ENCODE peak calls at places on chromosomes 16 and 17, in eight cellular contexts. M is hepatocyte, X is left ventricle myocardium inferior, Q is right lobe of liver, R is brain microvascular endothelial cell, I is foreskin fibroblast, H is dorsolateral prefrontal cortex, V is cardiac muscle cell. Y is an unnamed sample.

GRCh38 chr16:70651524-70651923 is 5.2 kb downstream of the IL34 start:
- DNase-seq in Q (no peak), V (no peak), M (no peak), R (no peak), I (no peak), H (no peak), X (no peak), Y (no peak)

GRCh38 chr17:16269658-16270057 is 52.6 kb downstream of the PIGL start:
- DNase-seq in X (no peak), I (peak), R (peak), M (no peak), Q (no peak), V (peak), H (no peak), Y (no peak)

GRCh38 chr16:71520550-71520949 is 5.7 kb upstream of the CHST4 start:
- DNase-seq in M (no peak), X (no peak), H (no peak), I (no peak), R (no peak), V (no peak), Q (no peak), Y (no peak)

GRCh38 chr16:11224096-11224893 is 31.7 kb downstream of the SOCS1 start:
- DNase-seq in Q (peak), I (no peak), X (peak), M (no peak), H (peak), V (no peak), R (no peak), Y (no peak)

GRCh38 chr17:57875109-57876022 is 25.5 kb upstream of the MRPS23 start:
- DNase-seq in R (peak), H (peak), X (peak), Q (no peak), I (peak), V (peak), M (peak), Y (no peak)

GRCh38 chr17:39208136-39208535 is 8.1 kb downstream of the RPL19 start:
- DNase-seq in R (no peak), Q (no peak), H (peak), X (no peak), V (no peak), I (no peak), M (no peak), Y (no peak)

GRCh38 chr17:27327397-27327796 is 33.5 kb downstream of the WSB1 start:
- DNase-seq in X (no peak), I (no peak), Q (no peak), R (no peak), H (no peak), V (no peak), M (no peak), Y (no peak)

GRCh38 chr17:55273579-55274370 is 9.0 kb downstream of the HLF start:
- DNase-seq in R (no peak), V (no peak), X (peak), M (no peak), H (peak), Q (peak), I (peak), Y (no peak)

GRCh38 chr17:44546711-44547606 is 10.3 kb upstream of the FZD2 start:
- DNase-seq in I (peak), V (peak), H (no peak), Q (no peak), X (no peak), R (peak), M (no peak), Y (no peak)

GRCh38 chr16:21083729-21084268 is 66.8 kb downstream of the DNAH3 start:
- DNase-seq in R (peak), X (peak), I (peak), M (peak), Q (peak), H (peak), V (peak), Y (no peak)

GRCh38 chr16:66588981-66589713 is 9.9 kb downstream of the CMTM2 start:
- DNase-seq in V (peak), R (no peak), M (no peak), X (no peak), Q (peak), H (no peak), I (no peak), Y (no peak)

GRCh38 chr17:7712111-7712771 is 5.3 kb upstream of the DNAH2 start:
- DNase-seq in H (no peak), X (no peak), R (no peak), I (no peak), V (no peak), M (peak), Q (no peak), Y (no peak)

GRCh38 chr16:84617068-84617630 is 729 bp downstream of the COTL1 start:
- DNase-seq in R (no peak), X (no peak), H (peak), V (no peak), Q (peak), I (no peak), M (peak), Y (no peak)

GRCh38 chr17:35001549-35001948 is 21.2 kb downstream of the LIG3 start:
- DNase-seq in Q (no peak), H (no peak), M (no peak), R (no peak), X (no peak), I (peak), V (no peak), Y (no peak)

GRCh38 chr17:34999456-34999855 is 19.1 kb downstream of the LIG3 start:
- DNase-seq in V (no peak), M (no peak), I (no peak), Q (no peak), H (no peak), R (no peak), X (no peak), Y (no peak)

GRCh38 chr17:35006345-35006744 is 26.0 kb downstream of the LIG3 start:
- DNase-seq in X (no peak), V (no peak), H (no peak), Q (no peak), R (no peak), I (no peak), M (no peak), Y (no peak)

GRCh38 chr17:35003778-35004177 is 23.5 kb downstream of the LIG3 start:
- DNase-seq in M (no peak), R (no peak), I (no peak), V (no peak), X (no peak), H (no peak), Q (no peak), Y (no peak)

GRCh38 chr17:35002876-35003551 is 22.7 kb downstream of the LIG3 start:
- DNase-seq in Q (no peak), I (no peak), R (no peak), X (peak), M (peak), H (no peak), V (peak), Y (no peak)
- TF ChIP-seq CTCF in Q (no peak), I (no peak), R (no peak), X (no peak), M (no peak), H (no peak), V (no peak), Y (no peak)

GRCh38 chr17:48546924-48547838 is 2.3 kb upstream of the HOXB2 start:
- DNase-seq in R (no peak), I (no peak), V (peak), X (no peak), M (peak), H (no peak), Q (no peak), Y (no peak)
- H3K4me3 ChIP-seq in R (peak), I (peak), V (peak), X (peak), M (no peak), H (no peak), Q (no peak), Y (no peak)

GRCh38 chr17:75764417-75764710 is 628 bp downstream of the GALK1 start:
- DNase-seq in R (no peak), I (no peak), M (no peak), H (no peak), V (no peak), Q (no peak), X (no peak), Y (no peak)
- TF ChIP-seq CTCF in R (no peak), I (peak), M (no peak), H (no peak), V (no peak), Q (no peak), X (no peak), Y (no peak)

GRCh38 chr17:77331161-77331864 is 190.5 kb downstream of the SEC14L1 start:
- DNase-seq in H (peak), R (peak), V (peak), Q (peak), X (peak), I (peak), M (peak), Y (peak)
- H3K4me3 ChIP-seq in H (peak), R (no peak), V (no peak), Q (no peak), X (peak), I (no peak), M (no peak), Y (peak)

GRCh38 chr16:89130448-89130847 is 36.8 kb downstream of the ACSF3 start:
- DNase-seq in I (no peak), M (no peak), V (no peak), R (no peak), Q (no peak), X (peak), H (no peak), Y (no peak)

GRCh38 chr16:89131783-89132182 is 38.1 kb downstream of the ACSF3 start:
- DNase-seq in X (peak), I (no peak), H (peak), M (no peak), R (no peak), V (no peak), Q (no peak), Y (no peak)

GRCh38 chr16:89134269-89134668 is 37.3 kb upstream of the CDH15 start:
- DNase-seq in I (no peak), M (no peak), X (peak), V (no peak), R (no peak), H (no peak), Q (no peak), Y (no peak)

GRCh38 chr16:89133457-89134127 is 38.0 kb upstream of the CDH15 start:
- DNase-seq in X (peak), R (no peak), I (no peak), V (no peak), Q (no peak), H (no peak), M (no peak), Y (no peak)

DNA sequence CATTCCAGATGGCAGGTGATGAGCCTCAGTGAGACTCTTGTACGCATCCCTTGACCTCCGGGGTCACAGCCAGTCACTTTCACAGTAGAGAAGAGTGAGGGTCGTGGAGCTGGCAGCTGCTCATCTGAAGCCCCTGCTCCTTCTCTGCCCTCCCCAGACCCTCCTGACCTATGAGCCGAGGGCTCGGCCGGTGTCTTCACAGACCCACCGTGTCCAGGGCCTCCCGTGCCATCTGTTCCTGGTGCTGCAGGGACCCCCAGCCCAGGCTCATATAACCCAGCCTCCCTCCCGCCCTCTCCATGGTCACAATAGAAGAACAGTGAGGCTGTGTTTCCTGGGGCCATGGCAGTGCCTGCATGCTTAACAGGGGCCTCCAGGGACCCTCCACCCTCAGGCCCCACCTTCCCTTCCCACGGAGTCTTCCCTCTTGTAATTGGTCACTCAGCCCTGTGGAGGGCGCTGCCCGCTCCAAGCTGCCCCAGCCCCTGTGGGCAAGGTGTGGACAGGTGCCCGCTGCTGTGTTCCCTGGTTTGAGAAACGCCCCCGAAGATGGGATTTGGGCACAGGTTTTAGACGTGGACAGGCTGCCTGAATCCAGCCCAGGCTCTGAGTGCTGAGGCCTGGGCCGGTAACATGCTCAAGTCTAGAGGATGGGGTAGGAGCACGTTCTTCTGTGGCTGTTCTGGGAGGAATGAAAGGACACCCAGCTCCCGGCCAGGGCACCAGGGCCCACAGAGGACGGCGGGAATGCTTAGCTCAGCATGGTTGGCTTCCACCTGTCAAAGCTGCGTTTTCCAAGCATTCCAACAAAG is 38.7 kb downstream of the ACSF3 start:
- DNase-seq in V (no peak), X (peak), H (peak), Q (no peak), R (no peak), M (no peak), I (no peak), Y (no peak)
- TF ChIP-seq CTCF in V (peak), X (no peak), H (no peak), Q (no peak), R (peak), M (no peak), I (no peak), Y (no peak)

GRCh38 chr16:51147776-51148673 is 3.0 kb downstream of the SALL1 start:
- DNase-seq in V (no peak), R (no peak), X (no peak), H (no peak), I (no peak), Q (no peak), M (no peak), Y (no peak)

GRCh38 chr16:51144203-51144602 is 6.9 kb downstream of the SALL1 start:
- DNase-seq in H (no peak), V (no peak), M (no peak), X (no peak), R (no peak), I (no peak), Q (no peak), Y (no peak)

GRCh38 chr16:51148674-51149228 is 2.3 kb downstream of the SALL1 start:
- DNase-seq in X (no peak), V (peak), M (no peak), H (no peak), Q (no peak), R (no peak), I (no peak), Y (no peak)

GRCh38 chr16:51149251-51149661 is 1.8 kb downstream of the SALL1 start:
- DNase-seq in H (no peak), R (no peak), I (no peak), V (peak), Q (no peak), X (no peak), M (no peak), Y (no peak)

DNA sequence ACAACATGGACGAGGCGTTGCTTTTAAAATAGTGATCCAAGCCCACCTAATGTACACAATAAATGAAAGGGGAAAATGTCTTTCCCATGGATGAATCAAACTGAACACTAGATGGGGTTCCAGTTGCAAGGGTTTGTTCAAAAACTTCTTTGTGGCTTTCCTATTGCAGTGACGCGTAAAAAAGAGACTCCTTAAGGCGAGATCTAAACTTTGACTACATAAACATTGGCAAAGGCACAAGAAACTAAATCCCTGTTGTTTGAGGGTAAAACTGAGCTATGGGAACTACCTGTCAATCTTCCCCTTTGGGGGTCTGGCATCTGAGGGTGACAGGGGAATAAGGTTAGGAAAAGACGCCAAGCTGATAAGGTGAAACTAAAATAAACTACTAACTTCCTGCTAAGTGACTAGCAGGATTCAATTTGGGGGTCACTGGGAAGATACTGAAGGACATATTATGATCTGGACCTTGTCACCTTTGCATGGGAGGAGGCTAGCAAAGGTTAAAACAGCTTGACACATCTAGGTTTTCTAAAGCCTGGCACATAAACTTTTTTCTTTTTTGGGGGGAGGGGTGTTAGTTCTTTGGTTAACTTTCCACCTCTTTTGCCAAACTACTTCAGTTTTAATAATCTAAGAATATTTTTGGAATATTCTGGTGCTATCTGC is 4.7 kb downstream of the SALL1 start:
- DNase-seq in H (no peak), X (no peak), V (peak), M (no peak), I (no peak), R (no peak), Q (no peak), Y (no peak)
- H3K4me3 ChIP-seq in H (peak), X (no peak), V (peak), M (no peak), I (peak), R (peak), Q (peak), Y (no peak)

GRCh38 chr17:79842656-79843474 is 3.6 kb upstream of the CBX4 start:
- DNase-seq in R (no peak), M (peak), Q (peak), X (no peak), I (no peak), V (peak), H (no peak), Y (no peak)
- TF ChIP-seq CTCF in R (peak), M (no peak), Q (no peak), X (no peak), I (no peak), V (no peak), H (no peak), Y (no peak)

DNA sequence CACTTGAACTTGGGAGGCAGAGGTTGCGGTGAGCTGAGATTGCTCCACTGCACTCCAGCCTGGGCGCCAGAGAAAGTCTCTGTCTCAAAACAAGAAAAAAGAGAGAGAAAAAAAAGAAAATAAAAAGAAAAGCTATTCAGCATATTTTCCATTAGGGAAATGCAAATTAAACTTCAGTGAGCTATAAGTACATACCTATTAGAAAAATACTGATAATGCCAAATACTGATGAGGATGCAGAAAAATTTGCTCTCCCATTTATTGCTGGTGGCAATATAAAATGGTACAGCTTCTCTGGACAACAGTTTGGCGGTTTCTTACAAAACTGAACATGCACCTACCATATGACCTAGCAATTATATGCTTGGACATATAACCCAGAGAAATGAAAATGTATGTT is 9.8 kb downstream of the KRT10 start:
- DNase-seq in I (no peak), Q (no peak), V (no peak), R (no peak), X (no peak), M (no peak), H (no peak), Y (no peak)
- H3K4me3 ChIP-seq in I (no peak), Q (no peak), V (no peak), R (no peak), X (no peak), M (no peak), H (no peak), Y (no peak)